ENCODE peak calls at places on chromosomes 5 and 9, in ten cellular contexts. F, Q, U, A, L, O, Z, W, J and K are unnamed samples.

GRCh38 chr9:109031241-109031640 is 17.9 kb upstream of the CTNNAL1 start:
- DNase-seq in F (no peak), Q (no peak), U (no peak), A (no peak), L (no peak), O (peak; percentile 21), Z (no peak), W (no peak), J (peak; percentile 13), K (no peak)

GRCh38 chr5:122972877-122973276 is 63.6 kb downstream of the PPIC start:
- DNase-seq in F (no peak), Q (peak; percentile 37), U (peak; percentile 70), A (no peak), L (no peak), O (peak; percentile 18), Z (no peak), W (no peak), J (peak; percentile 83), K (peak; percentile 22)

GRCh38 chr5:14171091-14171490 is 27.9 kb downstream of the TRIO start:
- DNase-seq in F (no peak), Q (no peak), U (peak; percentile 37), A (no peak), L (no peak), O (no peak), Z (no peak), W (no peak), J (peak; percentile 61), K (no peak)

GRCh38 chr5:71601222-71602026 is 14.3 kb downstream of the MCCC2 start:
- DNase-seq in F (peak; percentile 54), Q (peak; percentile 96), U (peak; percentile 97), A (peak; percentile 57), L (peak; percentile 54), O (peak; percentile 95), Z (peak; percentile 18), W (peak; percentile 62), J (peak; percentile 97), K (peak; percentile 92)

GRCh38 chr5:153629027-153629426 is 138.6 kb downstream of the GRIA1 start:
- DNase-seq in F (no peak), Q (peak; percentile 85), U (peak; percentile 97), A (no peak), L (no peak), O (peak; percentile 96), Z (no peak), W (no peak), J (peak; percentile 99), K (peak; percentile 97)

GRCh38 chr9:34992376-34992951 is 2.9 kb downstream of the DNAJB5 start:
- DNase-seq in F (peak; percentile 50), Q (peak; percentile 91), U (peak; percentile 78), A (no peak), L (no peak), O (peak; percentile 83), Z (no peak), W (no peak), J (peak; percentile 93), K (peak; percentile 78)

GRCh38 chr5:582936-583635 is 29.1 kb upstream of the CEP72 start:
- DNase-seq in F (no peak), Q (no peak), U (no peak), A (no peak), L (no peak), O (no peak), Z (no peak), W (no peak), J (no peak), K (no peak)

GRCh38 chr5:67773439-67773988 is 442.0 kb upstream of the PIK3R1 start:
- DNase-seq in F (no peak), Q (peak; percentile 70), U (no peak), A (no peak), L (no peak), O (peak; percentile 66), Z (no peak), W (no peak), J (peak; percentile 7), K (peak; percentile 23)

GRCh38 chr5:172666251-172666650 is 25.2 kb downstream of the NEURL1B start:
- DNase-seq in F (no peak), Q (no peak), U (no peak), A (no peak), L (no peak), O (no peak), Z (no peak), W (no peak), J (no peak), K (no peak)

GRCh38 chr5:60092671-60093422 is 199.3 kb upstream of the PDE4D start:
- DNase-seq in F (no peak), Q (peak; percentile 83), U (peak; percentile 61), A (no peak), L (no peak), O (peak; percentile 8), Z (no peak), W (no peak), J (peak; percentile 95), K (peak; percentile 8)

GRCh38 chr9:15606667-15607472 is 54.0 kb downstream of the CCDC171 start:
- DNase-seq in F (no peak), Q (peak; percentile 48), U (peak; percentile 53), A (peak; percentile 60), L (no peak), O (peak; percentile 18), Z (no peak), W (peak; percentile 71), J (peak; percentile 50), K (no peak)

GRCh38 chr5:163594951-163595350 is 89.5 kb downstream of the MAT2B start:
- DNase-seq in F (no peak), Q (no peak), U (no peak), A (no peak), L (no peak), O (no peak), Z (no peak), W (no peak), J (no peak), K (no peak)

GRCh38 chr5:178476531-178476930 is 113.7 kb downstream of the COL23A1 start:
- DNase-seq in F (no peak), Q (no peak), U (no peak), A (no peak), L (no peak), O (no peak), Z (no peak), W (no peak), J (no peak), K (no peak)

GRCh38 chr5:74767579-74767913 is 497 bp downstream of the NSA2 start:
- DNase-seq in F (no peak), Q (peak; percentile 44), U (peak; percentile 35), A (peak; percentile 28), L (no peak), O (no peak), Z (no peak), W (no peak), J (peak; percentile 57), K (peak; percentile 5)

GRCh38 chr9:137021574-137021978 is 6.5 kb downstream of the ABCA2 start:
- DNase-seq in F (no peak), Q (no peak), U (no peak), A (no peak), L (no peak), O (no peak), Z (no peak), W (peak; percentile 22), J (no peak), K (no peak)

GRCh38 chr9:109498195-109499060 is at the start of gene PTPN3:
- DNase-seq in F (no peak), Q (no peak), U (no peak), A (no peak), L (no peak), O (no peak), Z (no peak), W (no peak), J (peak; percentile 18), K (peak; percentile 49)

GRCh38 chr9:133115604-133116345 is 5.3 kb downstream of the RALGDS start:
- DNase-seq in F (peak; percentile 58), Q (no peak), U (no peak), A (no peak), L (no peak), O (no peak), Z (no peak), W (no peak), J (peak; percentile 38), K (no peak)

GRCh38 chr9:87615547-87616148 is 110.3 kb upstream of the CTSL start:
- DNase-seq in F (no peak), Q (no peak), U (no peak), A (no peak), L (no peak), O (no peak), Z (no peak), W (no peak), J (no peak), K (no peak)

GRCh38 chr5:4947106-4947505 is 193.0 kb upstream of the ADAMTS16 start:
- DNase-seq in F (no peak), Q (no peak), U (no peak), A (no peak), L (no peak), O (no peak), Z (no peak), W (no peak), J (no peak), K (no peak)

GRCh38 chr5:9046756-9047481 is 499.0 kb downstream of the SEMA5A start:
- DNase-seq in F (no peak), Q (peak; percentile 95), U (peak; percentile 93), A (no peak), L (no peak), O (peak; percentile 88), Z (no peak), W (no peak), J (peak; percentile 98), K (peak; percentile 93)

GRCh38 chr5:138844812-138845513 is 30.2 kb downstream of the LRRTM2 start:
- DNase-seq in F (no peak), Q (peak; percentile 55), U (peak; percentile 78), A (no peak), L (no peak), O (peak; percentile 91), Z (no peak), W (no peak), J (peak; percentile 83), K (peak; percentile 63)

GRCh38 chr9:12290166-12290869 is 402.9 kb upstream of the TYRP1 start:
- DNase-seq in F (no peak), Q (no peak), U (no peak), A (no peak), L (no peak), O (no peak), Z (no peak), W (no peak), J (no peak), K (no peak)

GRCh38 chr5:15105799-15106393 is 234.3 kb upstream of the ANKH start:
- DNase-seq in F (no peak), Q (peak; percentile 43), U (peak; percentile 50), A (peak; percentile 6), L (no peak), O (peak; percentile 36), Z (no peak), W (peak; percentile 2), J (peak; percentile 55), K (peak; percentile 59)

GRCh38 chr5:35884789-35885172 is 28.1 kb downstream of the IL7R start:
- DNase-seq in F (no peak), Q (no peak), U (no peak), A (no peak), L (no peak), O (no peak), Z (no peak), W (no peak), J (no peak), K (no peak)

GRCh38 chr5:75320341-75320740 is 16.7 kb upstream of the HMGCR start:
- DNase-seq in F (no peak), Q (peak; percentile 15), U (no peak), A (peak; percentile 96), L (no peak), O (no peak), Z (no peak), W (no peak), J (no peak), K (no peak)

GRCh38 chr9:82421498-82421897 is 432.9 kb downstream of the SPATA31D1 start:
- DNase-seq in F (no peak), Q (no peak), U (no peak), A (no peak), L (no peak), O (peak; percentile 54), Z (no peak), W (no peak), J (no peak), K (no peak)

GRCh38 chr9:98993570-98993945 is 49.9 kb downstream of the COL15A1 start:
- DNase-seq in F (no peak), Q (peak; percentile 71), U (no peak), A (no peak), L (no peak), O (no peak), Z (no peak), W (no peak), J (no peak), K (no peak)

GRCh38 chr5:180623411-180623834 is 26.0 kb downstream of the FLT4 start:
- DNase-seq in F (no peak), Q (no peak), U (no peak), A (no peak), L (no peak), O (no peak), Z (no peak), W (no peak), J (no peak), K (no peak)